ENCODE peak calls at places on chromosome 21, in eight cellular contexts. One of them, this sample, is unnamed.

GRCh38 chr21:28228624-28228995 is 764.1 kb downstream of the LTN1 start:
- DNase-seq in H9: no peak
- DNase-seq in fibroblast of lung: no peak
- DNase-seq in DND-41: no peak
- DNase-seq in GM23338: no peak
- DNase-seq in mesendoderm: no peak
- DNase-seq in mammary epithelial cell: no peak
- DNase-seq in IMR-90: no peak
- DNase-seq in this sample: no peak

GRCh38 chr21:46038871-46039397 is 57.4 kb downstream of the COL6A1 start:
- DNase-seq in H9: no peak
- DNase-seq in fibroblast of lung: peak
- DNase-seq in DND-41: no peak
- DNase-seq in GM23338: no peak
- DNase-seq in mesendoderm: no peak
- DNase-seq in mammary epithelial cell: no peak
- DNase-seq in IMR-90: peak
- DNase-seq in this sample: no peak

GRCh38 chr21:37914211-37914900 is 1.9 kb downstream of the KCNJ6 start:
- DNase-seq in H9: peak
- DNase-seq in fibroblast of lung: peak
- DNase-seq in DND-41: peak
- DNase-seq in GM23338: peak
- DNase-seq in mesendoderm: peak
- DNase-seq in mammary epithelial cell: peak
- DNase-seq in IMR-90: peak
- DNase-seq in this sample: peak

GRCh38 chr21:24076179-24076578 is 1531.1 kb downstream of the MRPL39 start:
- DNase-seq in H9: no peak
- DNase-seq in fibroblast of lung: peak
- DNase-seq in DND-41: no peak
- DNase-seq in GM23338: no peak
- DNase-seq in mesendoderm: peak
- DNase-seq in mammary epithelial cell: no peak
- DNase-seq in IMR-90: peak
- DNase-seq in this sample: no peak

GRCh38 chr21:32413697-32414578 is 1.4 kb downstream of the EVA1C start:
- DNase-seq in H9: no peak
- DNase-seq in fibroblast of lung: peak
- DNase-seq in DND-41: no peak
- DNase-seq in GM23338: no peak
- DNase-seq in mesendoderm: no peak
- DNase-seq in mammary epithelial cell: peak
- DNase-seq in IMR-90: no peak
- DNase-seq in this sample: no peak

GRCh38 chr21:42468511-42469131 is 27.4 kb downstream of the RSPH1 start:
- DNase-seq in H9: no peak
- DNase-seq in fibroblast of lung: peak
- DNase-seq in DND-41: no peak
- DNase-seq in GM23338: no peak
- DNase-seq in mesendoderm: peak
- DNase-seq in mammary epithelial cell: peak
- DNase-seq in IMR-90: no peak
- DNase-seq in this sample: no peak

GRCh38 chr21:24045775-24046215 is 1561.5 kb downstream of the MRPL39 start:
- DNase-seq in H9: no peak
- DNase-seq in fibroblast of lung: peak
- DNase-seq in DND-41: peak
- DNase-seq in GM23338: peak
- DNase-seq in mesendoderm: peak
- DNase-seq in mammary epithelial cell: no peak
- DNase-seq in IMR-90: peak
- DNase-seq in this sample: peak

GRCh38 chr21:41763398-41763931 is 3.4 kb downstream of the RIPK4 start:
- DNase-seq in H9: no peak
- DNase-seq in fibroblast of lung: no peak
- DNase-seq in DND-41: no peak
- DNase-seq in GM23338: peak
- DNase-seq in mesendoderm: peak
- DNase-seq in mammary epithelial cell: peak
- DNase-seq in IMR-90: no peak
- DNase-seq in this sample: peak

GRCh38 chr21:45846373-45847160 is 135.0 kb upstream of the COL6A1 start:
- DNase-seq in H9: peak
- DNase-seq in fibroblast of lung: peak
- DNase-seq in DND-41: no peak
- DNase-seq in GM23338: no peak
- DNase-seq in mesendoderm: no peak
- DNase-seq in mammary epithelial cell: no peak
- DNase-seq in IMR-90: peak
- DNase-seq in this sample: no peak

GRCh38 chr21:32248616-32249550 is 30.0 kb downstream of the MIS18A start:
- DNase-seq in H9: no peak
- DNase-seq in fibroblast of lung: no peak
- DNase-seq in DND-41: no peak
- DNase-seq in GM23338: no peak
- DNase-seq in mesendoderm: no peak
- DNase-seq in mammary epithelial cell: no peak
- DNase-seq in IMR-90: peak
- DNase-seq in this sample: peak

DNA sequence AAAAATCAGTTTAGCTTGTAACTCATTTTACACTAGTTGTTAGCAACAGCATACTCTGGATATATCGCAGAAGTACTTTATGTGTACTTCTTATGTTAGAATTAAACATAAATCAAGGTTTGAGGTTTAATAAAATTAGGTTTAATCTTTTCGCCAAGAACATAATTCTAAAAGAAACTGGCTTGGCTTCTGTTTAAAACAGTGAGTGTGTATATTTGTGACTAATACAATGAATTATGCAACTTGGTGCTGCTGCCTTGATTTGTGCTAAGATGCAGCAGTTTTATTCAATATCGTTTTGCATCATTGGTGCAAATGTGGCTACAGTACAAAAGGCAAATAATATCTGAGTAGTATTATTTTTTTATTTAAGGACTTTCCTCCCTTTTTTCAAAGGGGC is 44.8 kb downstream of the USP25 start:
- DNase-seq in H9: no peak
- DNase-seq in fibroblast of lung: peak
- DNase-seq in DND-41: no peak
- DNase-seq in GM23338: no peak
- DNase-seq in mesendoderm: no peak
- DNase-seq in mammary epithelial cell: peak
- DNase-seq in IMR-90: peak
- DNase-seq in this sample: no peak
- H3K4me2 ChIP-seq in H9: no peak
- H3K4me2 ChIP-seq in fibroblast of lung: peak
- H3K4me2 ChIP-seq in DND-41: no peak
- H3K4me2 ChIP-seq in GM23338: no peak
- H3K4me2 ChIP-seq in mesendoderm: no peak
- H3K4me2 ChIP-seq in mammary epithelial cell: peak
- H3K4me2 ChIP-seq in IMR-90: peak
- H3K4me2 ChIP-seq in this sample: no peak

DNA sequence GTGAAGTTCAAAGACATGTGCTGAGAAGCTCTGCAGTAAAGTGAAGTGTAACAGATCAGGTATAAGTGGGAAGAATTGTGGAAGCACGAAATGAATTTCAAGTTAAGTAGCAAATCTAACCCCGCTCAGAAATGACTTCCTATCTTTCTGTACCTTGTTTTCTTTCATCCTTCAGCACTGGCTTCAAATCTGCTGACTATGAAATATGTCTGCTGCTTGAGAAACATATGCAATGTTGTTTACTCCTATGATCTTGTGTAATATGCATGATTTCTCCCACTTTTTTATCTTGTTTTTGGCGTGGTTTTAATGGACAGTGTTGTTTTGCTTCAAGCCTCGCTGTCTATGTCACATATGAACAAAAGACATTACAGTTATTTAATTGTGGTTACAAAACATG is 545.3 kb upstream of the NCAM2 start:
- DNase-seq in H9: no peak
- DNase-seq in fibroblast of lung: no peak
- DNase-seq in DND-41: no peak
- DNase-seq in GM23338: no peak
- DNase-seq in mesendoderm: no peak
- DNase-seq in mammary epithelial cell: no peak
- DNase-seq in IMR-90: no peak
- DNase-seq in this sample: no peak
- H3K4me2 ChIP-seq in H9: no peak
- H3K4me2 ChIP-seq in fibroblast of lung: no peak
- H3K4me2 ChIP-seq in DND-41: no peak
- H3K4me2 ChIP-seq in GM23338: no peak
- H3K4me2 ChIP-seq in mesendoderm: no peak
- H3K4me2 ChIP-seq in mammary epithelial cell: no peak
- H3K4me2 ChIP-seq in IMR-90: no peak
- H3K4me2 ChIP-seq in this sample: no peak

DNA sequence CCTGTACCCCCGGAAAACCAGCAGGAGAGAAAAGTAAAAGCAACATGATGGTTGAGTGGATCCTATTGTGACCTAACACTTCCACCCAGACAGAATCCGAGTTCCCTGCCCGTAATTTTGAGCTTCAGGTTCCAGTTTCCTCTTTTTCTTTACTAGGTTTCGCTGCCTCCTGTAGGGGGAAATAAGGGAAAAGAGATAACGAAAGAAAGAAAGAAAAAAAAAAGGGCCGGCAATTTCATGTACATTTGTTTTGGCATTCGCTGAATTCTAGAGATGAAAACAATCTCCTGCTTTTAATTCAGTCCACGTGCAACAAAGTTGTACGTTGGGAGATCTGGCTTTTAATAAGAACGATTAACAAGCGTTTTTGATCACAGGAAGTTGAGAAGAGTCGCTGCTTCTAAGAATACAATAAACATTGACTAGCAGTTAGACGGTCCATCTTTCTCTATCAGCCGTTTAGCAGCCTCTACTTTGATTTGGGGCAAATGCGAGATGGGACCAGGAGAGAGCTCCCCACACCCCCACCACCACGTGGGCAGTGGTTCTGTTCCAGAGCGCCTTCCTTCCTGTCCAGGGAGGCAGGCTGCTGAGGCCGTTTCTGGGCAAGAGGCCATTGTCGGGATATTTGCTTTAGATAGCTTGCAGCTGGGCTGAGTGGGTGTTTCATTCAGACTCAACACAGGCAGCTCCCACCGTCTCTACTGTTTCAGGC is 155.9 kb upstream of the RUNX1 start:
- DNase-seq in H9: no peak
- DNase-seq in fibroblast of lung: peak
- DNase-seq in DND-41: peak
- DNase-seq in GM23338: peak
- DNase-seq in mesendoderm: peak
- DNase-seq in mammary epithelial cell: no peak
- DNase-seq in IMR-90: peak
- DNase-seq in this sample: no peak
- H3K4me2 ChIP-seq in H9: no peak
- H3K4me2 ChIP-seq in fibroblast of lung: peak
- H3K4me2 ChIP-seq in DND-41: peak
- H3K4me2 ChIP-seq in GM23338: no peak
- H3K4me2 ChIP-seq in mesendoderm: no peak
- H3K4me2 ChIP-seq in mammary epithelial cell: no peak
- H3K4me2 ChIP-seq in IMR-90: peak
- H3K4me2 ChIP-seq in this sample: no peak

GRCh38 chr21:44551290-44552015 is at the start of gene KRTAP10-2:
- DNase-seq in H9: peak
- DNase-seq in fibroblast of lung: peak
- DNase-seq in DND-41: no peak
- DNase-seq in GM23338: no peak
- DNase-seq in mesendoderm: no peak
- DNase-seq in mammary epithelial cell: no peak
- DNase-seq in IMR-90: no peak
- DNase-seq in this sample: no peak
- H3K4me2 ChIP-seq in H9: no peak
- H3K4me2 ChIP-seq in fibroblast of lung: no peak
- H3K4me2 ChIP-seq in DND-41: no peak
- H3K4me2 ChIP-seq in GM23338: no peak
- H3K4me2 ChIP-seq in mesendoderm: no peak
- H3K4me2 ChIP-seq in mammary epithelial cell: peak
- H3K4me2 ChIP-seq in IMR-90: no peak
- H3K4me2 ChIP-seq in this sample: no peak

GRCh38 chr21:43701936-43702784 is 16.8 kb upstream of the PDXK start:
- DNase-seq in H9: no peak
- DNase-seq in fibroblast of lung: no peak
- DNase-seq in DND-41: no peak
- DNase-seq in GM23338: no peak
- DNase-seq in mesendoderm: no peak
- DNase-seq in mammary epithelial cell: no peak
- DNase-seq in IMR-90: no peak
- DNase-seq in this sample: no peak
- H3K4me2 ChIP-seq in H9: no peak
- H3K4me2 ChIP-seq in fibroblast of lung: no peak
- H3K4me2 ChIP-seq in DND-41: no peak
- H3K4me2 ChIP-seq in GM23338: peak
- H3K4me2 ChIP-seq in mesendoderm: no peak
- H3K4me2 ChIP-seq in mammary epithelial cell: no peak
- H3K4me2 ChIP-seq in IMR-90: no peak
- H3K4me2 ChIP-seq in this sample: peak

This sample was measured in neural progenitor cell.